ENCODE peak calls at places on chromosome 11, in four cellular contexts. B is keratinocyte, J is neural progenitor cell, H is MM.1S. E is an unnamed sample.

GRCh38 chr11:114280696-114281095 is 15.5 kb upstream of the NNMT start:
- DNase-seq in B (no peak), J (peak; percentile 88), H (peak; percentile 34), E (peak; percentile 40)

GRCh38 chr11:91396243-91397133 is 828.1 kb upstream of the FAT3 start:
- DNase-seq in B (no peak), J (no peak), H (no peak), E (no peak)

GRCh38 chr11:62401781-62402180 is 17.1 kb upstream of the SCGB1A1 start:
- DNase-seq in B (no peak), J (no peak), H (no peak), E (no peak)

GRCh38 chr11:48088682-48089050 is 108.3 kb downstream of the PTPRJ start:
- DNase-seq in B (no peak), J (no peak), H (no peak), E (no peak)

GRCh38 chr11:72568861-72569260 is 105.4 kb downstream of the PDE2A start:
- DNase-seq in B (no peak), J (no peak), H (no peak), E (no peak)

GRCh38 chr11:2193099-2193886 is 21.7 kb upstream of the TH start:
- DNase-seq in B (no peak), J (no peak), H (no peak), E (no peak)

GRCh38 chr11:94132152-94132558 is 3.5 kb downstream of the PANX1 start:
- DNase-seq in B (peak; percentile 67), J (no peak), H (no peak), E (no peak)

GRCh38 chr11:105456950-105457349 is 152.9 kb upstream of the GRIA4 start:
- DNase-seq in B (no peak), J (peak; percentile 8), H (no peak), E (no peak)

GRCh38 chr11:14973621-14974020 is 1.5 kb upstream of the CALCA start:
- DNase-seq in B (no peak), J (peak; percentile 65), H (no peak), E (no peak)

GRCh38 chr11:11152877-11153276 is 200.2 kb downstream of the CSNK2A3 start:
- DNase-seq in B (no peak), J (no peak), H (no peak), E (no peak)

GRCh38 chr11:96124155-96124554 is 200.2 kb upstream of the MTMR2 start:
- DNase-seq in B (no peak), J (no peak), H (no peak), E (no peak)

GRCh38 chr11:120575461-120575860 is 63.9 kb downstream of the GRIK4 start:
- DNase-seq in B (no peak), J (no peak), H (no peak), E (no peak)

GRCh38 chr11:1131033-1131911 is 26.5 kb upstream of the MUC5AC start:
- DNase-seq in B (no peak), J (no peak), H (no peak), E (no peak)

GRCh38 chr11:17802491-17802890 is 67.9 kb downstream of the KCNC1 start:
- DNase-seq in B (no peak), J (no peak), H (no peak), E (no peak)

GRCh38 chr11:44760917-44761545 is 34.3 kb downstream of the TSPAN18 start:
- DNase-seq in B (no peak), J (peak; percentile 94), H (no peak), E (no peak)

GRCh38 chr11:118056806-118057205 is 20.1 kb upstream of the TMPRSS4 start:
- DNase-seq in B (no peak), J (no peak), H (no peak), E (no peak)

DNA sequence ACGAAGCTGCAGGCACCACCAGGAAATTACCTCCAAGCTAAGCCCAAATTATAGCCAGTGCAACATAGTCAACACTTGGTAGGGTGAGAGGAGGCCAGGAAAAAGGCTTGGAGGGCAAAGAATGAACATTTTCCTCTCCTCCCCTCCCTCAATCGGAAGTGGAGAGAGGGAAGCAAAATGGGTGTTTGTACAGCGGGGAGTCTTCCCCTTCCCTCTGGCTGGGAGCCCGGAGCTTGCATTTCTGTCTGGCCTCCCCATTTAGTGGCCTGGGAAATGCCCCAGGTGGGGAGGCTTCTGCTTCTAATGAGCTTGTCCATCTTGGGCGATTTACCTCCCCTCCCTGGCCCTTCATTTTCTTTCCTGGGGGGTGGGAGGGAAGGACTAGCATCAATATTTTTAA is 29.8 kb upstream of the IGSF9B start:
- DNase-seq in B (no peak), J (no peak), H (no peak), E (no peak)
- H3K4me2 ChIP-seq in B (no peak overlapping the region), J (no peak overlapping the region), H (no peak overlapping the region), E (no peak overlapping the region)

GRCh38 chr11:111091341-111091740 is 154.2 kb upstream of the POU2AF2 start:
- DNase-seq in B (no peak), J (no peak), H (no peak), E (no peak)
- H3K4me2 ChIP-seq in B (no peak overlapping the region), J (no peak overlapping the region), H (no peak overlapping the region), E (no peak overlapping the region)

DNA sequence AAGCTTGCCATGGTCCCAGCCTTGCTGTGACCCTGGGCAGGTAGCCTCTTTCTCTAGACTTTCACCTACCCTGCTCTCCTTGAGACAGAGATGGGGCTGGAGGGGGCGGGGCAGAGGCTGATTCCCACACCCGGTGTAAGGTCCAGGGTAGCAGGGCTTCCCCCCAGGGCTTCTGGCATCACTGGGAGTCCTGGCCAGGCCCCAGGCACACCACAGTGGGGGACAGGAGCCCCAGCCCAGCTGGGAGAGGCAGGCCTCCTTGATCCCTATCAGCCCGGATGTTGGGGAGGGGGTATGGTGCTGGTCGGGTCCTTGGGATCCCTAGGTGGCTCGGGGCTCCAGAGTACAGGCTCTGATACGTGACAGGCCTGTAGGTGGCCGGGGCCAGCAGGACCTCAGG is 1.7 kb upstream of the NUDT8 start:
- DNase-seq in B (no peak), J (no peak), H (no peak), E (no peak)
- H3K4me2 ChIP-seq in B (no peak overlapping the region), J (peak overlapping the region; percentile 73), H (no peak overlapping the region), E (peak overlapping the region; percentile 97)

GRCh38 chr11:73578786-73579185 is 19.1 kb downstream of the FAM168A start:
- DNase-seq in B (no peak), J (no peak), H (no peak), E (no peak)
- H3K4me2 ChIP-seq in B (no peak overlapping the region), J (no peak overlapping the region), H (no peak overlapping the region), E (no peak overlapping the region)

DNA sequence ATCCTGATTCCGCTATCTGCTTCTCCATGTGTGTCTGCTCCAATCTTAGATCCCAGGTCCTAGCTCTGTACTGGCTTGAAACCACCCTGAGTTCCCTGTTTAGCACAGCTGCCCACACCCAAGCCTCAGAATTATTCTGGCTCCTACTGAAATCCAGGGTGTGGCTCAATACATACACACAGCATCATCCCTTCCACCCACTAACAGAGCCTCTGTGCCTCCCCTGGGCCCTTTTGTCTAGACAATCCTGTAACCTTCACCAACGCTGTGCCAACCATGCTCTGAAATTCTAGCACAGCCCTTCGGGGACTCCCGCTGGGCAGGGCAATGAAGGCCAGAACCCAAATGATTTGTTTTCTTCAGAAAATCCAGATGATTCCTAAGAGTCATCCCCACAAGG is 76.6 kb downstream of the ABTB2 start:
- DNase-seq in B (no peak), J (no peak), H (no peak), E (no peak)
- H3K4me2 ChIP-seq in B (no peak overlapping the region), J (no peak overlapping the region), H (no peak overlapping the region), E (no peak overlapping the region)

GRCh38 chr11:133552938-133553337 is 20.6 kb upstream of the OPCML start:
- DNase-seq in B (no peak), J (no peak), H (no peak), E (no peak)
- H3K4me2 ChIP-seq in B (no peak overlapping the region), J (no peak overlapping the region), H (no peak overlapping the region), E (no peak overlapping the region)

GRCh38 chr11:107736546-107736945 is 24.7 kb upstream of the SLN start:
- DNase-seq in B (no peak), J (no peak), H (no peak), E (no peak)

GRCh38 chr11:107732327-107733051 is 20.6 kb upstream of the SLN start:
- DNase-seq in B (no peak), J (no peak), H (peak; percentile 67), E (no peak)

GRCh38 chr11:107733518-107733917 is 21.7 kb upstream of the SLN start:
- DNase-seq in B (no peak), J (no peak), H (peak; percentile 39), E (no peak)

DNA sequence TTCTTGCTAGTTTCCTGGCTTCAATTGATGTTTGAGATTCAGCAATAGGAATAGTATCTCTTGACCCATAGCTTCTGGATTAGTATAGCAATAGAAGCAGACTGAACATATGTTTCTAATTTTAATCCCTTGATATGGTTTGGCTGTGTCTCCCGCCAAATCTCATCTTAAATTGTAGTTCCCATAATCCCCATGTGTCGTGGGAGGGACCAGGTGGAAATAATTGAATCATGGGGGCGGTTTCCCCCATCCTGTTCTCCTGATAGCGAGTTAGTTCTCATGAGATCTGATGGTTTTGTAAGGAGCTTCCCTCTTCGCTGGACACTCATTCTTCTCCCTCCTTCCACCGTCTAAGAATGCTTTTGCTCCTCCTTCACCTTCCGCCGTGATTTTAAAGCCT is 20.1 kb upstream of the SLN start:
- DNase-seq in B (no peak), J (no peak), H (no peak), E (no peak)
- H3K4me2 ChIP-seq in B (no peak overlapping the region), J (no peak overlapping the region), H (peak overlapping the region; percentile 57), E (no peak overlapping the region)

GRCh38 chr11:75482931-75483469 is 42.7 kb downstream of the GDPD5 start:
- DNase-seq in B (no peak), J (no peak), H (no peak), E (no peak)

GRCh38 chr11:75490221-75491181 is 35.2 kb downstream of the GDPD5 start:
- DNase-seq in B (no peak), J (no peak), H (no peak), E (no peak)

GRCh38 chr11:75491465-75491864 is 34.3 kb downstream of the GDPD5 start:
- DNase-seq in B (no peak), J (no peak), H (no peak), E (no peak)

GRCh38 chr11:75485742-75486141 is 40.0 kb downstream of the GDPD5 start:
- DNase-seq in B (no peak), J (no peak), H (no peak), E (no peak)

GRCh38 chr11:75487366-75487765 is 38.4 kb downstream of the GDPD5 start:
- DNase-seq in B (no peak), J (no peak), H (no peak), E (no peak)
- H3K4me2 ChIP-seq in B (no peak overlapping the region), J (no peak overlapping the region), H (no peak overlapping the region), E (no peak overlapping the region)

GRCh38 chr11:77175869-77176539 is 48.0 kb downstream of the MYO7A start:
- DNase-seq in B (no peak), J (peak; percentile 53), H (no peak), E (no peak)
- H3K4me2 ChIP-seq in B (no peak overlapping the region), J (peak overlapping the region; percentile 31), H (no peak overlapping the region), E (no peak overlapping the region)

GRCh38 chr11:109772846-109773400 is 320.3 kb upstream of the ZC3H12C start:
- DNase-seq in B (no peak), J (no peak), H (no peak), E (no peak)
- H3K4me2 ChIP-seq in B (no peak overlapping the region), J (no peak overlapping the region), H (no peak overlapping the region), E (no peak overlapping the region)

E was measured in OCI-LY7.